ENCODE peak calls at places on chromosomes 3 and 15, in six cellular contexts. One of them, this sample, is unnamed.

GRCh38 chr3:191774485-191774884 is 313.5 kb downstream of the PYDC2 start:
- DNase-seq in T-helper 1 cell: no peak
- DNase-seq in T-helper 9 cell: no peak
- DNase-seq in stimulated activated CD8-positive, alpha-beta memory T cell treated with anti-CD3 and anti-CD28 coated beads, Interleukin-7, amount 100 ng/mL, for 24 hours: no peak
- DNase-seq in AG09309: peak; percentile 90
- DNase-seq in endothelial cell: no peak
- DNase-seq in this sample: peak; percentile 0

GRCh38 chr3:138180375-138181029 is 5.8 kb upstream of the DBR1 start:
- DNase-seq in T-helper 9 cell: peak; percentile 10
- DNase-seq in T-helper 1 cell: peak; percentile 44
- DNase-seq in endothelial cell: no peak
- DNase-seq in stimulated activated CD8-positive, alpha-beta memory T cell treated with anti-CD3 and anti-CD28 coated beads, Interleukin-7, amount 100 ng/mL, for 24 hours: no peak
- DNase-seq in AG09309: no peak
- DNase-seq in this sample: peak; percentile 62

GRCh38 chr15:75349851-75350588 is 3.2 kb downstream of the NEIL1 start:
- DNase-seq in endothelial cell: no peak
- DNase-seq in T-helper 9 cell: peak; percentile 69
- DNase-seq in stimulated activated CD8-positive, alpha-beta memory T cell treated with anti-CD3 and anti-CD28 coated beads, Interleukin-7, amount 100 ng/mL, for 24 hours: peak; percentile 47
- DNase-seq in AG09309: no peak
- DNase-seq in T-helper 1 cell: peak; percentile 96
- DNase-seq in this sample: no peak

GRCh38 chr3:46558184-46559029 is 7.7 kb downstream of the LRRC2 start:
- DNase-seq in T-helper 1 cell: peak; percentile 85
- DNase-seq in endothelial cell: peak; percentile 58
- DNase-seq in T-helper 9 cell: peak; percentile 60
- DNase-seq in stimulated activated CD8-positive, alpha-beta memory T cell treated with anti-CD3 and anti-CD28 coated beads, Interleukin-7, amount 100 ng/mL, for 24 hours: peak; percentile 16
- DNase-seq in AG09309: peak; percentile 58
- DNase-seq in this sample: peak; percentile 97

GRCh38 chr15:50182233-50183013 is 427 bp downstream of the SLC27A2 start:
- DNase-seq in AG09309: no peak
- DNase-seq in T-helper 1 cell: peak; percentile 56
- DNase-seq in T-helper 9 cell: no peak
- DNase-seq in stimulated activated CD8-positive, alpha-beta memory T cell treated with anti-CD3 and anti-CD28 coated beads, Interleukin-7, amount 100 ng/mL, for 24 hours: no peak
- DNase-seq in endothelial cell: peak; percentile 48
- DNase-seq in this sample: peak; percentile 25

GRCh38 chr15:90419202-90419601 is 31.2 kb downstream of the IQGAP1 start:
- DNase-seq in endothelial cell: no peak
- DNase-seq in stimulated activated CD8-positive, alpha-beta memory T cell treated with anti-CD3 and anti-CD28 coated beads, Interleukin-7, amount 100 ng/mL, for 24 hours: no peak
- DNase-seq in T-helper 1 cell: peak; percentile 43
- DNase-seq in T-helper 9 cell: no peak
- DNase-seq in AG09309: no peak
- DNase-seq in this sample: peak; percentile 35

GRCh38 chr3:144864646-144865045 is 893.0 kb downstream of the DIPK2A start:
- DNase-seq in endothelial cell: no peak
- DNase-seq in AG09309: no peak
- DNase-seq in T-helper 1 cell: no peak
- DNase-seq in stimulated activated CD8-positive, alpha-beta memory T cell treated with anti-CD3 and anti-CD28 coated beads, Interleukin-7, amount 100 ng/mL, for 24 hours: no peak
- DNase-seq in T-helper 9 cell: no peak
- DNase-seq in this sample: no peak

GRCh38 chr15:82810061-82810862 is 834 bp downstream of the WHAMM start:
- DNase-seq in T-helper 9 cell: peak; percentile 13
- DNase-seq in endothelial cell: peak; percentile 52
- DNase-seq in AG09309: no peak
- DNase-seq in stimulated activated CD8-positive, alpha-beta memory T cell treated with anti-CD3 and anti-CD28 coated beads, Interleukin-7, amount 100 ng/mL, for 24 hours: no peak
- DNase-seq in T-helper 1 cell: peak; percentile 47
- DNase-seq in this sample: peak; percentile 75

GRCh38 chr3:161413127-161413854 is 42.0 kb upstream of the SPTSSB start:
- DNase-seq in T-helper 9 cell: no peak
- DNase-seq in AG09309: no peak
- DNase-seq in T-helper 1 cell: no peak
- DNase-seq in endothelial cell: no peak
- DNase-seq in stimulated activated CD8-positive, alpha-beta memory T cell treated with anti-CD3 and anti-CD28 coated beads, Interleukin-7, amount 100 ng/mL, for 24 hours: no peak
- DNase-seq in this sample: peak; percentile 82

GRCh38 chr15:80482686-80483085 is 78.5 kb downstream of the ARNT2 start:
- DNase-seq in stimulated activated CD8-positive, alpha-beta memory T cell treated with anti-CD3 and anti-CD28 coated beads, Interleukin-7, amount 100 ng/mL, for 24 hours: no peak
- DNase-seq in endothelial cell: no peak
- DNase-seq in AG09309: no peak
- DNase-seq in T-helper 1 cell: no peak
- DNase-seq in T-helper 9 cell: no peak
- DNase-seq in this sample: peak; percentile 34

GRCh38 chr15:82306791-82307713 is 42.2 kb downstream of the GOLGA6L10 start:
- DNase-seq in endothelial cell: no peak
- DNase-seq in T-helper 9 cell: no peak
- DNase-seq in AG09309: no peak
- DNase-seq in T-helper 1 cell: no peak
- DNase-seq in stimulated activated CD8-positive, alpha-beta memory T cell treated with anti-CD3 and anti-CD28 coated beads, Interleukin-7, amount 100 ng/mL, for 24 hours: no peak
- DNase-seq in this sample: no peak

GRCh38 chr3:78804251-78805037 is 963.4 kb downstream of the ROBO1 start:
- DNase-seq in stimulated activated CD8-positive, alpha-beta memory T cell treated with anti-CD3 and anti-CD28 coated beads, Interleukin-7, amount 100 ng/mL, for 24 hours: no peak
- DNase-seq in AG09309: peak; percentile 76
- DNase-seq in T-helper 9 cell: no peak
- DNase-seq in endothelial cell: no peak
- DNase-seq in T-helper 1 cell: no peak
- DNase-seq in this sample: peak; percentile 93

GRCh38 chr15:58224068-58224467 is 85.9 kb downstream of the AQP9 start:
- DNase-seq in AG09309: no peak
- DNase-seq in T-helper 1 cell: no peak
- DNase-seq in stimulated activated CD8-positive, alpha-beta memory T cell treated with anti-CD3 and anti-CD28 coated beads, Interleukin-7, amount 100 ng/mL, for 24 hours: no peak
- DNase-seq in T-helper 9 cell: no peak
- DNase-seq in endothelial cell: no peak
- DNase-seq in this sample: no peak

GRCh38 chr3:9178697-9179096 is 70.7 kb downstream of the SRGAP3 start:
- DNase-seq in AG09309: no peak
- DNase-seq in endothelial cell: no peak
- DNase-seq in stimulated activated CD8-positive, alpha-beta memory T cell treated with anti-CD3 and anti-CD28 coated beads, Interleukin-7, amount 100 ng/mL, for 24 hours: no peak
- DNase-seq in T-helper 9 cell: no peak
- DNase-seq in T-helper 1 cell: peak; percentile 42
- DNase-seq in this sample: no peak

GRCh38 chr15:29289179-29289578 is 19.6 kb upstream of the NSMCE3 start:
- DNase-seq in endothelial cell: no peak
- DNase-seq in T-helper 1 cell: no peak
- DNase-seq in AG09309: no peak
- DNase-seq in stimulated activated CD8-positive, alpha-beta memory T cell treated with anti-CD3 and anti-CD28 coated beads, Interleukin-7, amount 100 ng/mL, for 24 hours: no peak
- DNase-seq in T-helper 9 cell: no peak
- DNase-seq in this sample: no peak

GRCh38 chr3:189123595-189124387 is 48.0 kb upstream of the TPRG1 start:
- DNase-seq in AG09309: no peak
- DNase-seq in T-helper 9 cell: no peak
- DNase-seq in endothelial cell: no peak
- DNase-seq in T-helper 1 cell: no peak
- DNase-seq in stimulated activated CD8-positive, alpha-beta memory T cell treated with anti-CD3 and anti-CD28 coated beads, Interleukin-7, amount 100 ng/mL, for 24 hours: no peak
- DNase-seq in this sample: peak; percentile 36

GRCh38 chr3:24460974-24461373 is 33.7 kb downstream of the THRB start:
- DNase-seq in AG09309: no peak
- DNase-seq in endothelial cell: no peak
- DNase-seq in T-helper 1 cell: no peak
- DNase-seq in T-helper 9 cell: no peak
- DNase-seq in stimulated activated CD8-positive, alpha-beta memory T cell treated with anti-CD3 and anti-CD28 coated beads, Interleukin-7, amount 100 ng/mL, for 24 hours: no peak
- DNase-seq in this sample: no peak

GRCh38 chr3:18302517-18302916 is 122.6 kb downstream of the SATB1 start:
- DNase-seq in endothelial cell: no peak
- DNase-seq in T-helper 1 cell: no peak
- DNase-seq in stimulated activated CD8-positive, alpha-beta memory T cell treated with anti-CD3 and anti-CD28 coated beads, Interleukin-7, amount 100 ng/mL, for 24 hours: no peak
- DNase-seq in T-helper 9 cell: no peak
- DNase-seq in AG09309: peak; percentile 80
- DNase-seq in this sample: peak; percentile 58

GRCh38 chr3:98741121-98741716 is 21.9 kb upstream of the ST3GAL6 start:
- DNase-seq in stimulated activated CD8-positive, alpha-beta memory T cell treated with anti-CD3 and anti-CD28 coated beads, Interleukin-7, amount 100 ng/mL, for 24 hours: no peak
- DNase-seq in AG09309: no peak
- DNase-seq in endothelial cell: no peak
- DNase-seq in T-helper 1 cell: no peak
- DNase-seq in T-helper 9 cell: no peak
- DNase-seq in this sample: peak; percentile 82

GRCh38 chr3:176767385-176767784 is 429.9 kb downstream of the TBL1XR1 start:
- DNase-seq in T-helper 1 cell: no peak
- DNase-seq in stimulated activated CD8-positive, alpha-beta memory T cell treated with anti-CD3 and anti-CD28 coated beads, Interleukin-7, amount 100 ng/mL, for 24 hours: no peak
- DNase-seq in endothelial cell: no peak
- DNase-seq in AG09309: peak; percentile 75
- DNase-seq in T-helper 9 cell: no peak
- DNase-seq in this sample: peak; percentile 46

GRCh38 chr3:72338942-72339749 is 509.1 kb downstream of the SHQ1 start:
- DNase-seq in AG09309: peak; percentile 91
- DNase-seq in T-helper 1 cell: peak; percentile 35
- DNase-seq in T-helper 9 cell: no peak
- DNase-seq in endothelial cell: no peak
- DNase-seq in stimulated activated CD8-positive, alpha-beta memory T cell treated with anti-CD3 and anti-CD28 coated beads, Interleukin-7, amount 100 ng/mL, for 24 hours: peak; percentile 38
- DNase-seq in this sample: peak; percentile 98

GRCh38 chr15:41291065-41291631 is 41.2 kb downstream of the OIP5 start:
- DNase-seq in stimulated activated CD8-positive, alpha-beta memory T cell treated with anti-CD3 and anti-CD28 coated beads, Interleukin-7, amount 100 ng/mL, for 24 hours: no peak
- DNase-seq in T-helper 1 cell: no peak
- DNase-seq in AG09309: no peak
- DNase-seq in endothelial cell: no peak
- DNase-seq in T-helper 9 cell: no peak
- DNase-seq in this sample: no peak

GRCh38 chr3:75078290-75078689 is 463.8 kb upstream of the CNTN3 start:
- DNase-seq in T-helper 9 cell: no peak
- DNase-seq in T-helper 1 cell: no peak
- DNase-seq in stimulated activated CD8-positive, alpha-beta memory T cell treated with anti-CD3 and anti-CD28 coated beads, Interleukin-7, amount 100 ng/mL, for 24 hours: no peak
- DNase-seq in AG09309: no peak
- DNase-seq in endothelial cell: no peak
- DNase-seq in this sample: no peak

This sample was measured in cardiac fibroblast.